ENCODE peak calls at places on chromosomes 11 and 22, in ten cellular contexts. B is progenitor cell of endocrine pancreas, Q is MG63, I is Right ventricle myocardium superior, K is T-helper 2 cell, Y is NCI-H2081, Z is EL, W is HEK293T, J is NCI-H526 treated with DMSO at 0.1 percent for 48 hours, E is H9. V is an unnamed sample.

GRCh38 chr11:132466983-132467382 is 1065.3 kb downstream of the OPCML start:
- DNase-seq in B (no peak), Q (no peak), I (no peak), K (no peak), Y (no peak), Z (no peak), W (no peak), J (no peak), E (no peak), V (no peak)

GRCh38 chr11:36405585-36406367 is 104.3 kb downstream of the TRAF6 start:
- DNase-seq in B (no peak), Q (no peak), I (no peak), K (no peak), Y (no peak), Z (no peak), W (no peak), J (no peak), E (no peak), V (no peak)

GRCh38 chr22:35175392-35175791 is 81.9 kb upstream of the HMGXB4 start:
- DNase-seq in B (no peak), Q (no peak), I (no peak), K (no peak), Y (no peak), Z (no peak), W (no peak), J (no peak), E (no peak), V (no peak)

GRCh38 chr11:72685560-72686480 is 11.6 kb upstream of the PDE2A start:
- DNase-seq in B (no peak), Q (no peak), I (peak), K (no peak), Y (no peak), Z (no peak), W (no peak), J (no peak), E (no peak), V (no peak)

GRCh38 chr22:21761994-21762680 is 26.5 kb upstream of the YPEL1 start:
- DNase-seq in B (no peak), Q (no peak), I (no peak), K (no peak), Y (no peak), Z (no peak), W (no peak), J (no peak), E (no peak), V (no peak)

GRCh38 chr11:118136826-118137225 is 15.8 kb downstream of the SCN4B start:
- DNase-seq in B (no peak), Q (no peak), I (peak), K (no peak), Y (no peak), Z (no peak), W (no peak), J (no peak), E (no peak), V (peak)

GRCh38 chr22:44396727-44397722 is 84.3 kb upstream of the SHISAL1 start:
- DNase-seq in B (peak), Q (no peak), I (no peak), K (no peak), Y (no peak), Z (no peak), W (no peak), J (no peak), E (peak), V (peak)

GRCh38 chr11:88178211-88178610 is 3.0 kb upstream of the RAB38 start:
- DNase-seq in B (no peak), Q (no peak), I (no peak), K (no peak), Y (no peak), Z (no peak), W (no peak), J (no peak), E (no peak), V (no peak)

GRCh38 chr11:67302571-67303131 is 679 bp upstream of the SSH3 start:
- DNase-seq in B (no peak), Q (no peak), I (peak), K (peak), Y (peak), Z (no peak), W (no peak), J (peak), E (peak), V (no peak)

GRCh38 chr11:70661763-70662501 is 263.6 kb downstream of the CTTN start:
- DNase-seq in B (no peak), Q (peak), I (no peak), K (no peak), Y (no peak), Z (peak), W (no peak), J (peak), E (peak), V (no peak)

GRCh38 chr11:75644370-75644769 is 24.5 kb downstream of the MAP6 start:
- DNase-seq in B (no peak), Q (no peak), I (no peak), K (no peak), Y (no peak), Z (no peak), W (no peak), J (no peak), E (no peak), V (no peak)

GRCh38 chr11:57668467-57668890 is 565 bp downstream of the ZDHHC5 start:
- DNase-seq in B (no peak), Q (no peak), I (no peak), K (no peak), Y (peak), Z (peak), W (no peak), J (no peak), E (no peak), V (no peak)

GRCh38 chr11:34632105-34632780 is 11.3 kb downstream of the EHF start:
- DNase-seq in B (no peak), Q (peak), I (no peak), K (no peak), Y (peak), Z (no peak), W (no peak), J (peak), E (no peak), V (no peak)

GRCh38 chr11:128914216-128915147 is 23.3 kb downstream of the KCNJ5 start:
- DNase-seq in B (no peak), Q (no peak), I (no peak), K (no peak), Y (no peak), Z (no peak), W (no peak), J (no peak), E (no peak), V (peak)

GRCh38 chr22:30416403-30416802 is 9.2 kb upstream of the MTFP1 start:
- DNase-seq in B (no peak), Q (no peak), I (no peak), K (no peak), Y (no peak), Z (no peak), W (no peak), J (no peak), E (no peak), V (no peak)

GRCh38 chr11:67463680-67464410 is 5.2 kb downstream of the TMEM134 start:
- DNase-seq in B (no peak), Q (no peak), I (peak), K (no peak), Y (no peak), Z (no peak), W (no peak), J (no peak), E (peak), V (peak)

GRCh38 chr11:75100314-75100713 is 3.6 kb upstream of the OR2AT4 start:
- DNase-seq in B (no peak), Q (peak), I (no peak), K (no peak), Y (no peak), Z (peak), W (no peak), J (no peak), E (no peak), V (no peak)

GRCh38 chr11:130603585-130603906 is 155.1 kb downstream of the ADAMTS15 start:
- DNase-seq in B (no peak), Q (no peak), I (no peak), K (no peak), Y (no peak), Z (no peak), W (no peak), J (no peak), E (no peak), V (no peak)

GRCh38 chr11:17554487-17554886 is 7.4 kb downstream of the OTOG start:
- DNase-seq in B (no peak), Q (no peak), I (no peak), K (no peak), Y (no peak), Z (no peak), W (peak), J (no peak), E (no peak), V (no peak)

GRCh38 chr22:22748297-22748743 is 103.9 kb downstream of the GGTLC2 start:
- DNase-seq in B (no peak), Q (peak), I (no peak), K (no peak), Y (peak), Z (peak), W (peak), J (no peak), E (peak), V (no peak)

GRCh38 chr22:46574993-46575914 is 37.8 kb upstream of the CELSR1 start:
- DNase-seq in B (no peak), Q (no peak), I (peak), K (peak), Y (peak), Z (no peak), W (no peak), J (no peak), E (peak), V (peak)

GRCh38 chr11:1728931-1729691 is 21.3 kb downstream of the IFITM10 start:
- DNase-seq in B (no peak), Q (no peak), I (no peak), K (no peak), Y (no peak), Z (no peak), W (no peak), J (no peak), E (no peak), V (peak)

GRCh38 chr22:48098243-48098935 is 1335.9 kb downstream of the TBC1D22A start:
- DNase-seq in B (no peak), Q (no peak), I (no peak), K (no peak), Y (no peak), Z (no peak), W (no peak), J (no peak), E (no peak), V (no peak)

GRCh38 chr11:64093233-64094039 is 57.7 kb downstream of the FLRT1 start:
- DNase-seq in B (no peak), Q (no peak), I (no peak), K (no peak), Y (peak), Z (no peak), W (no peak), J (no peak), E (no peak), V (no peak)

GRCh38 chr11:96015911-96016565 is 92.1 kb upstream of the MTMR2 start:
- DNase-seq in B (no peak), Q (no peak), I (no peak), K (no peak), Y (no peak), Z (no peak), W (no peak), J (no peak), E (peak), V (no peak)

GRCh38 chr11:113105584-113105983 is 144.4 kb downstream of the NCAM1 start:
- DNase-seq in B (no peak), Q (no peak), I (no peak), K (no peak), Y (no peak), Z (no peak), W (no peak), J (no peak), E (no peak), V (no peak)

GRCh38 chr22:29762263-29762662 is 4.5 kb downstream of the ZMAT5 start:
- DNase-seq in B (no peak), Q (no peak), I (no peak), K (no peak), Y (peak), Z (no peak), W (no peak), J (no peak), E (no peak), V (no peak)

V was measured in aorta.